ENCODE peak calls at places on chromosomes 3 and 15, in four cellular contexts. V is trophoblast cell, H is H9, B is neuronal stem cell. J is an unnamed sample.
A peak's percentile ranks its signal among the peaks of the same experiment; 100 is the strongest.

GRCh38 chr3:86923071-86923476 is 67.9 kb downstream of the VGLL3 start:
- DNase-seq in V (peak; percentile 85), B (no peak), H (no peak), J (peak; percentile 20)

GRCh38 chr3:32238816-32239637 is 547 bp downstream of the CMTM8 start:
- DNase-seq in B (no peak), H (peak; percentile 58), V (peak; percentile 50), J (peak; percentile 38)

GRCh38 chr3:139304383-139304782 is 39.4 kb upstream of the MRPS22 start:
- DNase-seq in V (no peak), H (no peak), B (no peak), J (no peak)

GRCh38 chr3:138845771-138846173 is 11.0 kb upstream of the PIK3CB start:
- DNase-seq in B (no peak), H (peak; percentile 43), V (no peak), J (no peak)

GRCh38 chr15:80605591-80606150 is 89.4 kb upstream of the ABHD17C start:
- DNase-seq in H (no peak), V (peak; percentile 96), B (no peak), J (no peak)

GRCh38 chr3:16245613-16246012 is 19.1 kb downstream of the DPH3 start:
- DNase-seq in B (no peak), V (no peak), H (no peak), J (no peak)

GRCh38 chr3:99602183-99602582 is 36.2 kb upstream of the COL8A1 start:
- DNase-seq in V (no peak), H (no peak), B (no peak), J (no peak)

GRCh38 chr15:70974004-70974832 is 81.6 kb downstream of the LRRC49 start:
- DNase-seq in H (no peak), V (peak; percentile 51), B (no peak), J (peak; percentile 57)

DNA sequence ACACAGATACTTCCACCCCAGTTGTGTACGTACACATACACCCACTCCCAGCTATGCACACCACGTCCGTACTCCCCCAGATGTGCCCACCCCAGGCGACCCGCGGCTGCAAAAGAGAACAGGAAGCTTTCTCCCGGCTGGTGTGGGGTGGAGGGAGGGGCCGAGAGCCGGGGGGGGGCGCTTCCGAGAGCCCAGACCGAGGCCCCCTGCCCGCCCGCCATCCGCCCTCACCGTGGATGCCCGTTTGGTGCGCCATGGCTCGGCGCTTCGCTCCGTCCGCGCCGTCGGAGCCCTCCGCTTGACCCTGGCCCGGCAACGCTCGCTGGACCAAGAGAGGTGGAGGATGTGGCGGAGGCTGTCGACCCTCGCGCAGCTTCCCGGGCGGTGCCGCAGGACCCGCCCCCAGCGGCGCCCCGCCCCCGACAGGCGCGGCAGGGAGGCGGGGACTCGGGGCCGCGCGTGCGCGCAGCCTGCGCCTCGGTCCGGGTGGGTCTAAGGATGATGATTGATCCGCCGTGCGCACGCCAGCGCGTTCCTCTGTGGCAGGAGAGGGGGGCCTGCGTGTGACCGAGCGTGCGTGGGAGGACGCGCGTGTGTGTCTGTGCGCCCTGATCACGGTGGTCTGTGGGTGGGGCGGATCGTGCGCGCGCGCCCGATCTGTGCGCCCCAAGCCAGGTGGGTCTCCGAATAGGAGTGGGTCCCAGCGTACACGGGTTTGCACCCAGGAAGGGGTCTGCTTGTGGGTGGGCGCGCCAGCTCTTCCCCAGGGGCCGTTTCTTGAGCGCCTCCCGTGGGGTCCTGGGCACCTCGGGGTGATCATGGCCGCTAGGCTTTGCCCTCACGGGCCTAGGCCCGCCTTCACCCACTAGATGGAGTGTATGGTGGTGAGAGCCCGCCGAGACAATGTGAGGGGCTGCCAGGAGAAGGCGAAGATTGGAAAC is at the start of gene TWF2:
- DNase-seq in V (peak; percentile 83), B (peak; percentile 82), H (peak; percentile 83), J (peak; percentile 79)
- H2BK120ac ChIP-seq in V (peak within 1 kb of the TSS; percentile 84), B (peak within 1 kb of the TSS; percentile 82), H (no peak within 1 kb of the TSS), J (peak within 1 kb of the TSS; percentile 82)

GRCh38 chr15:45022871-45023658 is at the start of gene SORD:
- DNase-seq in V (peak; percentile 80), B (peak; percentile 93), H (peak; percentile 96), J (peak; percentile 88)
- H2AFZ ChIP-seq in V (peak within 1 kb of the TSS; percentile 75), B (peak within 1 kb of the TSS; percentile 99), H (no peak within 1 kb of the TSS), J (peak within 1 kb of the TSS; percentile 80)

GRCh38 chr15:85477730-85478129 is 97.3 kb downstream of the AKAP13 start:
- DNase-seq in B (no peak), H (no peak), V (no peak), J (peak; percentile 69)

GRCh38 chr15:85485956-85486567 is 105.7 kb downstream of the AKAP13 start:
- DNase-seq in H (peak; percentile 54), V (peak; percentile 96), B (peak; percentile 75), J (peak; percentile 84)

GRCh38 chr15:85480923-85481322 is 100.5 kb downstream of the AKAP13 start:
- DNase-seq in H (no peak), V (no peak), B (no peak), J (peak; percentile 51)

GRCh38 chr15:85479071-85479647 is 98.8 kb downstream of the AKAP13 start:
- DNase-seq in V (peak; percentile 24), H (no peak), B (no peak), J (peak; percentile 65)

DNA sequence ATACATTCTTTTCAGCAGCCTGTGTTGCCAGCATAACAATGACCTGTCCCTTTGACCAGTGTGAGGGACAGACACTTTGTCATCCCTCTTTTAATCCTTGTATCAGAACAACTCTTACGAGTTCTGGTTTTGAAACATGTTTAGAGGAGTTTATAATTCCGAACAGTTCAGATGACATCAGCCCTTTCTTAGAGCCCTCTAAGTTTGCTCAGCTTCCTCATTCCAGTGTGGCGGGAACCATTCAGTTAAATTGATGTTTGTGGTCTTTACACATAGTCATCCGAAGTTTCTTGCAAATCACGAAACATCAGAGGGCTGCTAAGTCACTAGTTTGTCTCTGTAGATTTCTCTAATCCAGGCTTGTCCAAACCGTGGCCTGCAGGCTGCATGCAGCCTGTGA is 102.5 kb downstream of the AKAP13 start:
- DNase-seq in V (peak; percentile 33), H (no peak), B (no peak), J (peak; percentile 97)
- H2BK120ac ChIP-seq in V (no peak overlapping the region), H (no peak overlapping the region), B (no peak overlapping the region), J (no peak overlapping the region)

GRCh38 chr3:151377768-151378385 is 6.7 kb downstream of the P2RY12 start:
- DNase-seq in H (no peak), B (no peak), V (no peak), J (no peak)
- H2AFZ ChIP-seq in H (no peak overlapping the region), B (no peak overlapping the region), V (no peak overlapping the region), J (no peak overlapping the region)